ENCODE peak calls at places on chromosomes 6 and 20, in seven cellular contexts. Y is upper lobe of right lung; K is left cardiac atrium; I is foreskin fibroblast; U is CD4-positive, alpha-beta T cell; W is T follicular helper cell; C is CD8-positive, alpha-beta memory T cell. Q is an unnamed sample.

GRCh38 chr6:149087898-149088297 is 229.6 kb upstream of the TAB2 start:
- DNase-seq in Y (no peak), K (no peak), I (no peak), U (no peak), W (no peak), C (no peak), Q (no peak)

GRCh38 chr20:48619126-48620101 is 208.4 kb downstream of the PREX1 start:
- DNase-seq in Y (peak), K (peak), I (no peak), U (no peak), W (no peak), C (no peak), Q (peak)

GRCh38 chr20:41135888-41136243 is 1.5 kb upstream of the PLCG1 start:
- DNase-seq in Y (no peak), K (no peak), I (no peak), U (no peak), W (no peak), C (no peak), Q (no peak)

GRCh38 chr20:56463428-56463827 is 5.0 kb upstream of the RTF2 start:
- DNase-seq in Y (no peak), K (no peak), I (no peak), U (no peak), W (no peak), C (peak), Q (no peak)

GRCh38 chr20:4697189-4697873 is 24.4 kb upstream of the PRND start:
- DNase-seq in Y (no peak), K (no peak), I (no peak), U (no peak), W (no peak), C (no peak), Q (no peak)

GRCh38 chr6:149043476-149044130 is 273.9 kb upstream of the TAB2 start:
- DNase-seq in Y (no peak), K (no peak), I (no peak), U (no peak), W (no peak), C (no peak), Q (no peak)

GRCh38 chr6:62345962-62346689 is 60.1 kb upstream of the KHDRBS2 start:
- DNase-seq in Y (no peak), K (no peak), I (no peak), U (no peak), W (no peak), C (no peak), Q (no peak)

GRCh38 chr6:14792118-14792955 is 453.5 kb upstream of the JARID2 start:
- DNase-seq in Y (no peak), K (no peak), I (peak), U (no peak), W (no peak), C (no peak), Q (no peak)

GRCh38 chr20:40692240-40693011 is 3.4 kb upstream of the MAFB start:
- DNase-seq in Y (no peak), K (no peak), I (no peak), U (no peak), W (no peak), C (no peak), Q (peak)

GRCh38 chr20:39136145-39136544 is 174.0 kb downstream of the DHX35 start:
- DNase-seq in Y (no peak), K (no peak), I (no peak), U (no peak), W (no peak), C (no peak), Q (no peak)

GRCh38 chr6:70479236-70479635 is 65.9 kb downstream of the FAM135A start:
- DNase-seq in Y (no peak), K (no peak), I (no peak), U (no peak), W (no peak), C (no peak), Q (no peak)

GRCh38 chr6:99746261-99746895 is 139.7 kb downstream of the PRDM13 start:
- DNase-seq in Y (no peak), K (peak), I (peak), U (peak), W (peak), C (peak), Q (no peak)

GRCh38 chr6:134436950-134437349 is 119.0 kb upstream of the SGK1 start:
- DNase-seq in Y (no peak), K (no peak), I (no peak), U (no peak), W (no peak), C (no peak), Q (no peak)

Q was measured in RWPE2.